ENCODE peak calls at places on chromosome 22, in seven cellular contexts. Y, D, X, R, P, S and U are unnamed samples.

GRCh38 chr22:49734390-49734789 is 93.3 kb downstream of the BRD1 start:
- DNase-seq in S (peak), X (no peak), R (no peak), D (no peak), P (no peak), Y (no peak), U (no peak)

GRCh38 chr22:36331912-36332622 is 55.7 kb downstream of the MYH9 start:
- DNase-seq in S (no peak), X (peak), D (no peak), R (peak), P (peak), Y (peak), U (peak)

GRCh38 chr22:49752598-49753091 is 75.0 kb downstream of the BRD1 start:
- DNase-seq in D (no peak), P (no peak), Y (no peak), R (no peak), X (no peak), S (no peak), U (peak)

GRCh38 chr22:43142881-43143562 is at the start of gene MCAT:
- DNase-seq in Y (peak), X (peak), R (peak), D (peak), S (peak), P (peak), U (peak)

GRCh38 chr22:38923463-38924196 is 33.8 kb upstream of the APOBEC3A start:
- DNase-seq in S (peak), Y (no peak), P (peak), R (no peak), X (peak), D (peak), U (no peak)

GRCh38 chr22:19207902-19208283 is 29.4 kb upstream of the SLC25A1 start:
- DNase-seq in X (no peak), R (no peak), P (no peak), S (no peak), D (no peak), Y (no peak), U (peak)

GRCh38 chr22:28994522-28994921 is 67.1 kb downstream of the C22orf31 start:
- DNase-seq in R (no peak), D (no peak), S (no peak), Y (no peak), P (no peak), X (no peak), U (no peak)

GRCh38 chr22:42536166-42536565 is 16.6 kb upstream of the RRP7A start:
- DNase-seq in Y (no peak), S (no peak), D (no peak), R (no peak), P (no peak), X (no peak), U (no peak)

GRCh38 chr22:35651085-35651484 is 2.8 kb downstream of the APOL6 start:
- DNase-seq in P (no peak), X (no peak), Y (no peak), D (no peak), S (peak), R (no peak), U (no peak)

GRCh38 chr22:40200795-40201194 is 23.1 kb downstream of the TNRC6B start:
- DNase-seq in P (no peak), R (no peak), S (no peak), D (no peak), Y (no peak), X (no peak), U (no peak)

GRCh38 chr22:28822930-28823481 is 22.6 kb upstream of the XBP1 start:
- DNase-seq in R (no peak), X (no peak), P (no peak), S (no peak), Y (peak), D (no peak), U (no peak)

GRCh38 chr22:42610211-42610610 is 4.5 kb downstream of the POLDIP3 start:
- DNase-seq in Y (no peak), D (peak), R (no peak), S (no peak), X (no peak), P (no peak), U (no peak)

GRCh38 chr22:50722716-50723428 is 15.1 kb upstream of the ACR start:
- DNase-seq in P (no peak), Y (no peak), D (no peak), S (no peak), R (no peak), X (no peak), U (no peak)

GRCh38 chr22:28299329-28299728 is 380.3 kb upstream of the PITPNB start:
- DNase-seq in R (no peak), D (no peak), Y (no peak), X (no peak), P (no peak), S (no peak), U (no peak)

GRCh38 chr22:49551897-49552659 is 275.6 kb downstream of the BRD1 start:
- DNase-seq in D (no peak), S (no peak), P (no peak), X (no peak), Y (no peak), R (no peak), U (peak)

GRCh38 chr22:49013707-49014106 is 814.0 kb downstream of the BRD1 start:
- DNase-seq in D (no peak), X (no peak), P (peak), Y (no peak), S (peak), R (no peak), U (no peak)

GRCh38 chr22:28021998-28022660 is 103.1 kb upstream of the PITPNB start:
- DNase-seq in X (no peak), P (no peak), R (no peak), Y (no peak), S (peak), D (no peak), U (no peak)

DNA sequence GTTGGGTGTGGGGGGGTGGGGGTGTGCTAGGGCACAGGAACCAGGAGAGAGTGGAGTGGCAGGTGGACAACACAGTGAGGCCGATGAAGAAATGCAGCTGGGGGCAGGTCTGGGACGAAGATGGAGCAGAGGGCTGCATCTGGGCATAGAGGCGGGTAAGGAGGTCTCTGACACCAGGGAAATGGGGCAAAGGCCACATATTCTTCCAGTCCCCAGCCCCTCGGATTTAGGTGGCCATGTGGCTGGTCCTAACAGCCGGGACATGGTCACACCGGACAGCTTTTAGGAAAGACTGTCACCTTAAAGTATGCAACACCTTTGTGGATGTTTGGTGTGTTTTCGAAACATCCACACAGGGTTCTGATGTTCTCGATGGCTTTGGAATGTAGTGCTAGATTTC is 5.0 kb upstream of the PARVG start:
- DNase-seq in X (no peak), R (no peak), P (no peak), Y (no peak), S (no peak), D (no peak), U (peak)
- TF ChIP-seq CTCF in X (no peak), R (no peak), P (no peak), Y (no peak), S (no peak), D (no peak), U (no peak)

GRCh38 chr22:46035380-46035741 is 58.4 kb upstream of the WNT7B start:
- DNase-seq in Y (no peak), P (no peak), D (no peak), R (no peak), X (no peak), S (no peak), U (no peak)

GRCh38 chr22:46036558-46037408 is 59.8 kb upstream of the WNT7B start:
- DNase-seq in R (peak), Y (peak), P (no peak), X (peak), S (no peak), D (no peak), U (no peak)

GRCh38 chr22:46038174-46038487 is 61.2 kb upstream of the WNT7B start:
- DNase-seq in R (no peak), S (no peak), X (no peak), P (no peak), D (no peak), Y (no peak), U (no peak)

GRCh38 chr22:46033256-46034200 is 56.6 kb upstream of the WNT7B start:
- DNase-seq in R (no peak), S (no peak), P (no peak), Y (no peak), D (no peak), X (no peak), U (no peak)

DNA sequence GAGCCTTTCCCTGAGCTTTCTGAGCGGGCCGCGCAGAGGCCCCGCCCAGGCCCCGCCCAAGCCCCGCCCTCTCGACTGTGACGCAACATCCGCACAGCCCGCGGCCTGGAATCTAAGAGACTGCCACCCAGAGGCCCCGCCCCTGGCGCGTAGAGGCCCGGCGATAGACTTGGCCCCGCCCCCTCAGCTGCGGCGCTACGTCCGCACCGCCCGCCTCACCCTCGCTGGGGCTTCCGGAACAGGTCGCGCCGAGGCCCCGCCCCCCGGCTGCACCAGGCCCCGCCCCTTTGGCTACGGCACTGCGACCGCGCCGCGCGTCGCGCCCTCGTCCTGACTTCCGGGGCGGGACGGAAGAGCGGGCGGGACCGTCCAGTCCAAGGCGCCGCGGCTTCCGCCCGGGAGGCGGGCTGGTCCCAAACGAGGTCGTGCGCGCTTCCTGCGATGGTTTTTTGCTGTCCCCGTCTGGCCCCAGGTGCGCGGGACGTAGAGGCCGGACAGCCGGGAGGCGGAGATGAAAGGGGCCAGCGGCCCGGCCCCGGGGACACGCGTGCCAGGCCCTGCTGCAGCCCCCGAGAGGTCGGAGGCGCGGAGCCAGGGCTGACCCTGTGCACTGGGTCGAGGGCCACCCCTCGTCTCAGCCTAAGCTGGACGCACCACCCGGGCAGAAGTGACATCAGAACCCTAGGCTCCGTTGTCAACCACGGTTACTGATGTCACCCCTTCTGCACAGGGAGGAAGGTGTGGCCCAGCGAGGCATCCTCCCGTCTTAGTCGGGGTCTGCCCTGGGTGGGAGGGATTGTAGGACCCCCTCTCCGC is 59.0 kb upstream of the WNT7B start:
- DNase-seq in Y (peak), P (peak), R (peak), S (peak), X (peak), D (peak), U (peak)
- TF ChIP-seq CTCF in Y (no peak), P (no peak), R (no peak), S (no peak), X (no peak), D (no peak), U (no peak)

GRCh38 chr22:26981520-26981919 is 324.1 kb downstream of the MIAT start:
- DNase-seq in P (no peak), R (no peak), S (no peak), Y (no peak), D (no peak), X (no peak), U (no peak)
- TF ChIP-seq CTCF in P (no peak), R (no peak), S (no peak), Y (no peak), D (no peak), X (no peak), U (no peak)

DNA sequence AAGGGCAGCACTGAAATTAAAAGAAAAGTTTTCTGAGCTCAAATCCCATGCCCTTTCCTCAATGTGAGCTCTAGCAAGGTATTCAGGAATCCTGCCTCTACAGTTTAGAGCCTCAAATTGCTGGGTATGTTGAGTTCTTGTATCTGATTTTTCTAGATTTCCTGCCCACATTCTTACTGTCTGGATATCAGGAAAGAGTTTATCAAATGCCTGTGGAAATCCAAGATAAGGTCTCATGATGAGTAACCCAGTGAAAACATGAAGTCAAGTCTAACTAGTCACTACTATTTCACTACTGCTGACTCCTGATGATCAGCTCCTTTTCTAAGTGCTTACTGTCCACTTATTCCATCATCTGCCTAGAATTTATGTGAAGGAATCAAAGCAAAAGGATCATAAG is 29.8 kb downstream of the LIMK2 start:
- DNase-seq in S (no peak), Y (no peak), D (peak), P (no peak), R (no peak), X (no peak), U (no peak)
- TF ChIP-seq CTCF in S (peak), Y (no peak), D (peak), P (no peak), R (no peak), X (no peak), U (no peak)

GRCh38 chr22:47390026-47390970 is 627.8 kb downstream of the TBC1D22A start:
- DNase-seq in R (no peak), X (no peak), P (no peak), Y (no peak), S (no peak), D (no peak), U (peak)
- TF ChIP-seq CTCF in R (no peak), X (no peak), P (no peak), Y (no peak), S (no peak), D (no peak), U (no peak)

GRCh38 chr22:24185501-24186351 is 4.4 kb downstream of the SUSD2 start:
- DNase-seq in D (no peak), R (no peak), Y (no peak), P (no peak), X (no peak), S (peak), U (no peak)

GRCh38 chr22:24186352-24186740 is 5.1 kb downstream of the SUSD2 start:
- DNase-seq in D (no peak), S (peak), R (no peak), Y (no peak), P (no peak), X (no peak), U (no peak)

GRCh38 chr22:24184057-24184798 is 2.9 kb downstream of the SUSD2 start:
- DNase-seq in Y (no peak), D (no peak), P (no peak), R (no peak), S (no peak), X (no peak), U (no peak)

GRCh38 chr22:24183321-24184031 is 2.2 kb downstream of the SUSD2 start:
- DNase-seq in S (no peak), R (no peak), X (no peak), Y (no peak), D (no peak), P (no peak), U (no peak)

DNA sequence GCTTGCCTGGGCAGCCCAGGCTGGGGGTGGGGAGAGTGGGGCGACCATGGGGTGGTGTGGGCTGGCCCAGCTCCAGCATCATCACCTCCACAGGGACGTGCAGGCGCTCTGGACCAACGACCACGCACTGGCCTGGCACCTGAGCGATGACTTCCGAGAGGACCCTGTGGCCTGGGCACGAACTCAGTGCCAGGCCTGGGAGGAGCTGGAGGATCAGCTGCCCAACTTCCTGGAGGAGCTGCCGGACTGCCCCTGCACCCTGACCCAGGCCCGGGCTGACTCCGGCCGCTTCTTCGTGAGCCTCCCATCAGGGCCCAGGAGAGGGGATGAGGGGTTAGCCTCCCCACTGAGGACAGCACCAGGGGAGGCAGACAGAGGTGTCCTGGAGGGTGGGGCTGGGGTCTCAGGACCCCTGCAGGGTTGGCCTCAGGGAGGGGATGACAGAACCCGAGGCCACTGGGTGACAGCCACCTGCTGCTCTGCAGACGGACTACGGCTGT is 3.8 kb downstream of the SUSD2 start:
- DNase-seq in P (no peak), S (no peak), D (no peak), Y (no peak), R (no peak), X (no peak), U (no peak)
- TF ChIP-seq CTCF in P (no peak), S (no peak), D (no peak), Y (no peak), R (no peak), X (no peak), U (no peak)

GRCh38 chr22:37752189-37753061 is 55.3 kb upstream of the GCAT start:
- DNase-seq in Y (no peak), S (peak), D (peak), P (peak), X (peak), R (no peak), U (no peak)
- TF ChIP-seq CTCF in Y (no peak), S (peak), D (peak), P (no peak), X (no peak), R (no peak), U (no peak)

GRCh38 chr22:17104336-17104935 is 16.7 kb downstream of the TMEM121B start:
- DNase-seq in D (no peak), Y (no peak), R (no peak), P (no peak), S (no peak), X (no peak), U (peak)

GRCh38 chr22:17107547-17107810 is 13.7 kb downstream of the TMEM121B start:
- DNase-seq in D (no peak), R (no peak), P (no peak), Y (no peak), X (no peak), S (no peak), U (no peak)

GRCh38 chr22:17106785-17107546 is 14.2 kb downstream of the TMEM121B start:
- DNase-seq in Y (no peak), D (no peak), R (peak), S (no peak), P (no peak), X (no peak), U (peak)

GRCh38 chr22:17105143-17106129 is 15.7 kb downstream of the TMEM121B start:
- DNase-seq in D (no peak), S (no peak), P (no peak), R (peak), Y (no peak), X (no peak), U (peak)

DNA sequence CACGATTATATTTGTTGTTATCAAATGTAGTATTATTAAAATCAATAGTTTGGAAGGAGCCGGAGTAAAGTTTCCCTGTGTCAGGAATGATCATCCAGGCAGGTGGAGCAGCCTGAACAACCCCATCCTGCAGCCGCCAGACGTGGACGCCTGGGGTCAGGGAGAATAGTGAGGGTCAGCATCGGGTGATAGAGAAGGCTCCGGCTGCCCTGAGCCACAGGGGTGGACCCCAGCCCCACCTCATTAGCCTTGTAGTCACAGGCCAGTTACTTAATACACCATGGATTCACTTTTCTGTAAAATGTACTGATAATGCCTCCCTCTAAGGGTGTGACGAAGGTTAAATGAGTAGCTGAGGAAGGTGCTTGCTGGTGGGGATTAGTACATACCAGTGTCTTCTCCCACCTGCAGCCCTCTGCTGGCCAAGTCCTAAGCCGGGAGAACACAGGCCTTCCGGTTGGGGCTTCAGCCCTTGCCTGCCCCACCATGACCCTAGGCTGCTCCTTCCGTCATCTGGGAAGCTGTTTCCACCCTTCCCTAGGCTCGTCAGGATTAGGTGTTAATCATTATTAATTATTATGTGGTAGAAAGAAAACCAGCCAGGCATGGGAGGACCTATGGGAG is 14.9 kb downstream of the TMEM121B start:
- DNase-seq in R (peak), P (no peak), S (no peak), Y (no peak), D (no peak), X (no peak), U (peak)
- TF ChIP-seq CTCF in R (peak), P (no peak), S (no peak), Y (no peak), D (no peak), X (no peak), U (peak)